ENCODE peak calls at places on chromosome 5, in seven cellular contexts. C is left lung, T is Caco-2, X is SJSA1, H is thoracic aorta, R is H9, N is lower lobe of right lung. F is an unnamed sample. For H3K4me1, the result is how much of the 10 kb centered on the place peaks cover.

GRCh38 chr5:97037819-97038218 is 101.9 kb downstream of the LNPEP start:
- DNase-seq in R (no peak), C (no peak), H (no peak), X (no peak), T (no peak), N (no peak), F (no peak)

GRCh38 chr5:151864349-151864748 is 60.3 kb downstream of the GLRA1 start:
- DNase-seq in N (no peak), T (no peak), H (no peak), X (no peak), R (no peak), C (no peak), F (no peak)

GRCh38 chr5:168530751-168531150 is 1.6 kb downstream of the FBLL1 start:
- DNase-seq in R (no peak), C (no peak), N (no peak), X (no peak), T (no peak), H (no peak), F (no peak)

GRCh38 chr5:14039063-14039462 is 94.6 kb upstream of the DNAH5 start:
- DNase-seq in N (no peak), C (no peak), R (no peak), H (no peak), T (no peak), X (peak), F (no peak)

GRCh38 chr5:178531786-178532185 is 58.4 kb downstream of the COL23A1 start:
- DNase-seq in X (no peak), T (no peak), N (no peak), H (no peak), R (no peak), C (no peak), F (peak)

GRCh38 chr5:178384815-178385471 is 152.3 kb upstream of the PHYKPL start:
- DNase-seq in X (no peak), H (no peak), C (no peak), N (peak), T (no peak), R (no peak), F (peak)

GRCh38 chr5:88671808-88672499 is 211.0 kb downstream of the MEF2C start:
- DNase-seq in R (peak), N (no peak), H (no peak), T (no peak), C (no peak), X (no peak), F (no peak)

GRCh38 chr5:134468921-134469400 is 56.5 kb upstream of the JADE2 start:
- DNase-seq in X (no peak), T (no peak), H (no peak), N (no peak), C (no peak), R (no peak), F (no peak)

GRCh38 chr5:157740211-157740610 is 3.3 kb upstream of the LSM11 start:
- DNase-seq in R (peak), X (no peak), H (no peak), T (no peak), N (no peak), C (no peak), F (no peak)

GRCh38 chr5:123455640-123456039 is 32.4 kb upstream of the CEP120 start:
- DNase-seq in N (no peak), X (no peak), C (no peak), H (no peak), T (no peak), R (no peak), F (no peak)

GRCh38 chr5:159034083-159034824 is 65.5 kb downstream of the EBF1 start:
- DNase-seq in C (no peak), X (peak), N (no peak), T (no peak), H (no peak), R (no peak), F (no peak)

GRCh38 chr5:67678594-67678993 is 482.0 kb upstream of the CD180 start:
- DNase-seq in T (no peak), R (no peak), N (no peak), X (no peak), H (no peak), C (no peak), F (no peak)

GRCh38 chr5:150642567-150642927 is 2.1 kb downstream of the SYNPO start:
- DNase-seq in N (peak), H (peak), R (no peak), X (peak), C (peak), T (no peak), F (peak)

GRCh38 chr5:14034991-14035390 is 90.5 kb upstream of the DNAH5 start:
- DNase-seq in C (no peak), H (no peak), X (no peak), N (no peak), R (no peak), T (no peak), F (no peak)

GRCh38 chr5:133041157-133041784 is 10.5 kb upstream of the HSPA4 start:
- DNase-seq in X (no peak), N (no peak), R (no peak), C (no peak), T (no peak), H (no peak), F (no peak)
- H3K4me1 ChIP-seq in X (under half), N (under half), R (under half), C (under half), T (under half), H (under half), F (under half)

GRCh38 chr5:177361418-177362101 is 3.8 kb downstream of the RGS14 start:
- DNase-seq in X (no peak), H (no peak), T (no peak), N (peak), C (no peak), R (no peak), F (no peak)

GRCh38 chr5:177362871-177363507 is 5.3 kb downstream of the RGS14 start:
- DNase-seq in H (no peak), X (no peak), N (peak), R (peak), C (peak), T (peak), F (peak)

GRCh38 chr5:177363565-177363964 is 5.8 kb downstream of the RGS14 start:
- DNase-seq in X (no peak), C (no peak), H (no peak), R (no peak), N (peak), T (no peak), F (no peak)

GRCh38 chr5:177364159-177364962 is 6.6 kb downstream of the RGS14 start:
- DNase-seq in C (no peak), N (peak), X (no peak), T (no peak), H (no peak), R (no peak), F (no peak)

GRCh38 chr5:177362102-177362868 is 4.6 kb downstream of the RGS14 start:
- DNase-seq in H (no peak), R (no peak), N (peak), T (no peak), C (peak), X (no peak), F (no peak)
- H3K4me1 ChIP-seq in H (under half), R (under half), N (half or more), T (under half), C (half or more), X (under half), F (under half)

GRCh38 chr5:58986281-58986680 is 403.4 kb downstream of the RAB3C start:
- DNase-seq in H (no peak), N (no peak), X (no peak), T (no peak), C (no peak), R (no peak), F (no peak)
- H3K4me1 ChIP-seq in H (under half), N (under half), X (under half), T (under half), C (under half), R (under half), F (under half)

GRCh38 chr5:102742215-102742614 is 12.9 kb upstream of the PAM start:
- DNase-seq in N (no peak), X (no peak), C (no peak), H (no peak), T (no peak), R (no peak), F (no peak)
- H3K4me1 ChIP-seq in N (under half), X (under half), C (under half), H (under half), T (under half), R (under half), F (under half)

GRCh38 chr5:32538031-32538547 is 47.3 kb upstream of the SUB1 start:
- DNase-seq in H (no peak), N (no peak), R (no peak), T (no peak), C (no peak), X (no peak), F (no peak)

GRCh38 chr5:32534056-32534455 is 51.3 kb upstream of the SUB1 start:
- DNase-seq in T (no peak), R (no peak), H (no peak), C (no peak), X (no peak), N (no peak), F (no peak)

GRCh38 chr5:32540446-32540845 is 44.9 kb upstream of the SUB1 start:
- DNase-seq in X (no peak), R (no peak), N (no peak), C (no peak), H (no peak), T (no peak), F (no peak)

GRCh38 chr5:32539981-32540380 is 45.4 kb upstream of the SUB1 start:
- DNase-seq in R (no peak), H (no peak), T (no peak), N (no peak), C (no peak), X (no peak), F (no peak)

GRCh38 chr5:32536246-32536645 is 49.1 kb upstream of the SUB1 start:
- DNase-seq in H (no peak), R (no peak), C (no peak), T (no peak), N (no peak), X (no peak), F (no peak)
- H3K4me1 ChIP-seq in H (under half), R (under half), C (under half), T (under half), N (under half), X (under half), F (under half)

DNA sequence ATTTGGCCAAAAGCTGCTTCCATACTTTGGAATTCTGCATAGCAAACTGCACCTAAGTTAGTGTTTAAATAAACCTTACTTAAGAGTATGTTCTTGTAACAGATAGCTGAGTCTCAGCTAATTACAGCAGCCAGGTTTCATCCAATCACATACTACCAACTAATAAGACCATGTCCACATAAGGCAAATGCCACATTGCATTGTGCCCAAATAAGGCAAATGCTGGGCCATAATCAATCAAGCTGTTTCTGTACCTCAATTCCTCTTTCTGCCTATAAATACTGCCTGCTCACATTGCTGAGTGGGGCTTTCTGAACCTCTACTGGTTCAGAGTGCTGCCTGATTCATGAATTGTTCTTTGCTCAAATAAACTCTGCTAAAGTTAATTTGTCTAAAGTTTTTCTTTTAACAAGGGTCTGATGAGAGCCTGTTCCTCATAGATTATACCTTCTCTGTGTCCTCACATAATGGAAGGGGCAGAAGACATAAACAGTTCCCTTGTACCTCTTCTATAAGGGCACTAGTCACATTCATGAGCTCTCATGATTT is 4.4 kb upstream of the OXCT1 start:
- DNase-seq in H (no peak), N (no peak), X (no peak), R (no peak), C (no peak), T (no peak), F (no peak)
- H3K4me1 ChIP-seq in H (under half), N (under half), X (under half), R (under half), C (under half), T (under half), F (under half)

F was measured in upper lobe of right lung.